ENCODE peak calls at places on chromosome 2, in ten cellular contexts. U is heart left ventricle, K is testis, R is tibial nerve, W is ovary, Z is transverse colon, P is endothelial cell of umbilical vein, O is IMR-90, V is stomach, I is GM12878. A is an unnamed sample.

GRCh38 chr2:115910270-115910669 is 1467.8 kb downstream of the DPP10 start:
- DNase-seq in U (no peak), K (peak; percentile 25), R (no peak), W (no peak), Z (no peak), P (no peak), O (no peak), V (no peak), I (no peak), A (no peak)

GRCh38 chr2:240840435-240841060 is 20.5 kb upstream of the KIF1A start:
- DNase-seq in U (peak; percentile 52), K (peak; percentile 85), R (peak; percentile 69), W (no peak), Z (peak; percentile 41), P (peak; percentile 76), O (peak; percentile 70), V (peak; percentile 60), I (no peak), A (peak; percentile 82)

GRCh38 chr2:672606-672905 is 4.7 kb downstream of the TMEM18 start:
- DNase-seq in U (no peak), K (no peak), R (no peak), W (no peak), Z (no peak), P (no peak), O (no peak), V (no peak), I (no peak), A (no peak)

GRCh38 chr2:30611572-30611971 is 164.5 kb downstream of the LCLAT1 start:
- DNase-seq in U (no peak), K (no peak), R (no peak), W (no peak), Z (no peak), P (no peak), O (no peak), V (no peak), I (no peak), A (no peak)

GRCh38 chr2:39000552-39000951 is 110.9 kb downstream of the ARHGEF33 start:
- DNase-seq in U (no peak), K (no peak), R (no peak), W (no peak), Z (no peak), P (no peak), O (no peak), V (no peak), I (no peak), A (no peak)

GRCh38 chr2:85806358-85807118 is 52.7 kb downstream of the ATOH8 start:
- DNase-seq in U (no peak), K (no peak), R (no peak), W (no peak), Z (no peak), P (no peak), O (no peak), V (no peak), I (no peak), A (no peak)

GRCh38 chr2:183926433-183926832 is 671.9 kb upstream of the ZNF804A start:
- DNase-seq in U (no peak), K (no peak), R (no peak), W (no peak), Z (no peak), P (no peak), O (no peak), V (no peak), I (no peak), A (no peak)

GRCh38 chr2:31384351-31384750 is 30.2 kb downstream of the XDH start:
- DNase-seq in U (no peak), K (no peak), R (no peak), W (no peak), Z (no peak), P (no peak), O (peak; percentile 96), V (no peak), I (no peak), A (no peak)

GRCh38 chr2:45892236-45892701 is 240.8 kb downstream of the PRKCE start:
- DNase-seq in U (no peak), K (no peak), R (no peak), W (no peak), Z (no peak), P (peak; percentile 8), O (no peak), V (no peak), I (no peak), A (no peak)

GRCh38 chr2:42102606-42103450 is 55.0 kb downstream of the PKDCC start:
- DNase-seq in U (peak; percentile 80), K (peak; percentile 54), R (no peak), W (peak; percentile 82), Z (peak; percentile 61), P (no peak), O (no peak), V (peak; percentile 61), I (no peak), A (peak; percentile 75)

GRCh38 chr2:11406492-11407381 is 59.2 kb downstream of the E2F6 start:
- DNase-seq in U (no peak), K (peak; percentile 65), R (no peak), W (peak; percentile 50), Z (peak; percentile 40), P (no peak), O (peak; percentile 93), V (no peak), I (no peak), A (no peak)

GRCh38 chr2:63300835-63301234 is 250.2 kb downstream of the OTX1 start:
- DNase-seq in U (no peak), K (no peak), R (no peak), W (no peak), Z (no peak), P (no peak), O (no peak), V (no peak), I (no peak), A (no peak)

GRCh38 chr2:83071914-83072313 is 1387.2 kb downstream of the SUCLG1 start:
- DNase-seq in U (no peak), K (no peak), R (no peak), W (no peak), Z (no peak), P (no peak), O (no peak), V (no peak), I (no peak), A (no peak)

GRCh38 chr2:241223211-241224067 is 35.0 kb downstream of the ANO7 start:
- DNase-seq in U (no peak), K (no peak), R (no peak), W (no peak), Z (no peak), P (peak; percentile 24), O (peak; percentile 15), V (no peak), I (no peak), A (no peak)

GRCh38 chr2:230863442-230864121 is 1.2 kb upstream of the ITM2C start:
- DNase-seq in U (no peak), K (no peak), R (no peak), W (no peak), Z (no peak), P (no peak), O (no peak), V (no peak), I (no peak), A (no peak)

GRCh38 chr2:230864122-230864604 is 579 bp upstream of the ITM2C start:
- DNase-seq in U (no peak), K (no peak), R (no peak), W (no peak), Z (no peak), P (no peak), O (no peak), V (no peak), I (no peak), A (no peak)

GRCh38 chr2:230863031-230863430 is 1.7 kb upstream of the ITM2C start:
- DNase-seq in U (no peak), K (no peak), R (no peak), W (no peak), Z (no peak), P (no peak), O (no peak), V (no peak), I (no peak), A (no peak)

GRCh38 chr2:230861564-230862255 is 3.0 kb upstream of the ITM2C start:
- DNase-seq in U (no peak), K (no peak), R (no peak), W (no peak), Z (no peak), P (no peak), O (no peak), V (no peak), I (no peak), A (no peak)

GRCh38 chr2:230862292-230862691 is 2.5 kb upstream of the ITM2C start:
- DNase-seq in U (no peak), K (no peak), R (no peak), W (no peak), Z (no peak), P (no peak), O (no peak), V (no peak), I (no peak), A (no peak)
- H3K4me1 ChIP-seq in U (peaks cover 21% of the 10 kb centered on the region), K (peaks cover 15% of the 10 kb centered on the region), R (peaks cover 16% of the 10 kb centered on the region), W (peaks cover 7% of the 10 kb centered on the region), Z (peaks cover 21% of the 10 kb centered on the region), P (peaks cover 4% of the 10 kb centered on the region), O (peaks cover 2% of the 10 kb centered on the region), V (peaks cover 31% of the 10 kb centered on the region), I (peaks cover 12% of the 10 kb centered on the region), A (peaks cover 29% of the 10 kb centered on the region)

DNA sequence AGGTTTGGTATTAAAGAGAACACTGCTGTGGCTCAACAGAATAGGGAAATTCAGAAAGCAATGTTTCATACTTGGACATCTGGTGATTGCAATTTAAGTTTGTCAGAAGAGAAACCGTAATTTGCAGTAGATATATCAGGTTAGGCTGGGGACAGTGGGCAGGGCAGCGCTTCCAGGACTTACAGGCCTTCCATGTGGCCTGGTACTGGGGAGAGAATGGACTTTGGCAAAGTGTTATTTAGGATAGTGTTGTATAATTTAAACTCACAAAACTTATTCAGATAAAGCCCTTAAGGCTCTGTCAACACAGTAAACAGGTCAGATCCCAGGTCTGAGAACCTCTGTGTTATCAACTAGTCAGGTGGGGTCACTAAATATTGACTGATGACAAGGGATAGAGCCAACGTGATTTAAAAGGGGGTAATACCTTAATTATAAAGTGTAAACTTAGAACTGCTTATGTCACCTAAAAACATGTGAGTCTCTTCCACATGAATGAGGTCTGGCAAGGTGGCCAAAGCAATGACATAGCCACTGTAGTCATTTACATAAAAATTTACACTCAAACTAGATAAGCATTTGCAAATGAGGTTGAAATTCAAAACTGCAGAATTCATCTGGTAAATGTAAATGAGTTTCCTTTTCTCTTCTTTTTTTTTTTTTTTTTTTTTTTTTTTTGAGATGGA is 80.2 kb upstream of the DNMT3A start:
- DNase-seq in U (no peak), K (no peak), R (no peak), W (no peak), Z (no peak), P (no peak), O (no peak), V (no peak), I (no peak), A (no peak)
- TF ChIP-seq POLR2A in U (no peak), K (no peak), R (no peak), W (no peak), Z (no peak), P (no peak), O (no peak), V (no peak), I (peak; percentile 59), A (no peak)

GRCh38 chr2:119426801-119427395 is 4.8 kb upstream of the TMEM37 start:
- DNase-seq in U (no peak), K (peak; percentile 79), R (peak; percentile 75), W (peak; percentile 83), Z (peak; percentile 91), P (no peak), O (no peak), V (peak; percentile 89), I (no peak), A (peak; percentile 72)
- H3K4me1 ChIP-seq in U (peaks cover 17% of the 10 kb centered on the region), K (peaks cover 20% of the 10 kb centered on the region), R (peaks cover 10% of the 10 kb centered on the region), W (peaks cover 31% of the 10 kb centered on the region), Z (peaks cover 28% of the 10 kb centered on the region), P (peaks cover under 1% of the 10 kb centered on the region), O (no peaks in the 10 kb centered on the region), V (peaks cover 73% of the 10 kb centered on the region), I (peaks cover 17% of the 10 kb centered on the region), A (peaks cover 42% of the 10 kb centered on the region)

GRCh38 chr2:60555066-60555793 is 1.8 kb upstream of the BCL11A start:
- DNase-seq in U (peak; percentile 58), K (peak; percentile 54), R (no peak), W (peak; percentile 44), Z (peak; percentile 80), P (peak; percentile 71), O (peak; percentile 70), V (peak; percentile 72), I (no peak), A (peak; percentile 78)
- TF ChIP-seq POLR2A in U (no peak), K (no peak), R (no peak), W (no peak), Z (peak; percentile 22), P (no peak), O (no peak), V (no peak), I (peak; percentile 68), A (peak; percentile 1)